ENCODE peak calls at places on chromosomes 3 and 15, in ten cellular contexts. One of them, this sample, is unnamed.

GRCh38 chr15:62578960-62579359 is 413.9 kb upstream of the C2CD4B start:
- DNase-seq in naive thymus-derived CD4-positive, alpha-beta T cell: no peak
- DNase-seq in fibroblast of lung: no peak
- DNase-seq in activated T-cell treated with anti-CD3 and anti-CD28 coated beads, Interleukin-2, amount 50 U/mL, for 72 hours: no peak
- DNase-seq in naive thymus-derived CD8-positive, alpha-beta T cell: no peak
- DNase-seq in stimulated activated CD8-positive, alpha-beta memory T cell treated with anti-CD3 and anti-CD28 coated beads, Interleukin-15, amount 100 ng/mL, for 24 hours: no peak
- DNase-seq in NCI-H774: no peak
- DNase-seq in type B pancreatic cell: no peak
- DNase-seq in HEK293T: no peak
- DNase-seq in dorsolateral prefrontal cortex: no peak
- DNase-seq in this sample: no peak

GRCh38 chr3:143895805-143896204 is 47.5 kb upstream of the SLC9A9 start:
- DNase-seq in type B pancreatic cell: no peak
- DNase-seq in activated T-cell treated with anti-CD3 and anti-CD28 coated beads, Interleukin-2, amount 50 U/mL, for 72 hours: no peak
- DNase-seq in naive thymus-derived CD4-positive, alpha-beta T cell: no peak
- DNase-seq in NCI-H774: peak
- DNase-seq in fibroblast of lung: peak
- DNase-seq in dorsolateral prefrontal cortex: no peak
- DNase-seq in stimulated activated CD8-positive, alpha-beta memory T cell treated with anti-CD3 and anti-CD28 coated beads, Interleukin-15, amount 100 ng/mL, for 24 hours: no peak
- DNase-seq in HEK293T: no peak
- DNase-seq in naive thymus-derived CD8-positive, alpha-beta T cell: no peak
- DNase-seq in this sample: peak

GRCh38 chr15:25374143-25374542 is 64.7 kb downstream of the UBE3A start:
- DNase-seq in fibroblast of lung: no peak
- DNase-seq in NCI-H774: no peak
- DNase-seq in type B pancreatic cell: no peak
- DNase-seq in activated T-cell treated with anti-CD3 and anti-CD28 coated beads, Interleukin-2, amount 50 U/mL, for 72 hours: no peak
- DNase-seq in stimulated activated CD8-positive, alpha-beta memory T cell treated with anti-CD3 and anti-CD28 coated beads, Interleukin-15, amount 100 ng/mL, for 24 hours: no peak
- DNase-seq in HEK293T: no peak
- DNase-seq in dorsolateral prefrontal cortex: peak
- DNase-seq in naive thymus-derived CD8-positive, alpha-beta T cell: no peak
- DNase-seq in naive thymus-derived CD4-positive, alpha-beta T cell: no peak
- DNase-seq in this sample: no peak

GRCh38 chr3:38157562-38157961 is 7.8 kb upstream of the OXSR1 start:
- DNase-seq in stimulated activated CD8-positive, alpha-beta memory T cell treated with anti-CD3 and anti-CD28 coated beads, Interleukin-15, amount 100 ng/mL, for 24 hours: no peak
- DNase-seq in dorsolateral prefrontal cortex: no peak
- DNase-seq in naive thymus-derived CD8-positive, alpha-beta T cell: no peak
- DNase-seq in type B pancreatic cell: no peak
- DNase-seq in naive thymus-derived CD4-positive, alpha-beta T cell: no peak
- DNase-seq in NCI-H774: no peak
- DNase-seq in fibroblast of lung: no peak
- DNase-seq in HEK293T: no peak
- DNase-seq in activated T-cell treated with anti-CD3 and anti-CD28 coated beads, Interleukin-2, amount 50 U/mL, for 72 hours: no peak
- DNase-seq in this sample: no peak

GRCh38 chr15:48103647-48104046 is 17.1 kb upstream of the SLC24A5 start:
- DNase-seq in dorsolateral prefrontal cortex: no peak
- DNase-seq in naive thymus-derived CD8-positive, alpha-beta T cell: no peak
- DNase-seq in stimulated activated CD8-positive, alpha-beta memory T cell treated with anti-CD3 and anti-CD28 coated beads, Interleukin-15, amount 100 ng/mL, for 24 hours: no peak
- DNase-seq in type B pancreatic cell: no peak
- DNase-seq in NCI-H774: no peak
- DNase-seq in activated T-cell treated with anti-CD3 and anti-CD28 coated beads, Interleukin-2, amount 50 U/mL, for 72 hours: no peak
- DNase-seq in HEK293T: no peak
- DNase-seq in fibroblast of lung: no peak
- DNase-seq in naive thymus-derived CD4-positive, alpha-beta T cell: no peak
- DNase-seq in this sample: no peak

GRCh38 chr3:146454796-146455195 is 14.6 kb downstream of the PLSCR2 start:
- DNase-seq in type B pancreatic cell: no peak
- DNase-seq in NCI-H774: no peak
- DNase-seq in stimulated activated CD8-positive, alpha-beta memory T cell treated with anti-CD3 and anti-CD28 coated beads, Interleukin-15, amount 100 ng/mL, for 24 hours: no peak
- DNase-seq in HEK293T: no peak
- DNase-seq in activated T-cell treated with anti-CD3 and anti-CD28 coated beads, Interleukin-2, amount 50 U/mL, for 72 hours: no peak
- DNase-seq in fibroblast of lung: no peak
- DNase-seq in naive thymus-derived CD8-positive, alpha-beta T cell: no peak
- DNase-seq in naive thymus-derived CD4-positive, alpha-beta T cell: no peak
- DNase-seq in dorsolateral prefrontal cortex: no peak
- DNase-seq in this sample: no peak

GRCh38 chr15:50883903-50884302 is 24.6 kb upstream of the AP4E1 start:
- DNase-seq in activated T-cell treated with anti-CD3 and anti-CD28 coated beads, Interleukin-2, amount 50 U/mL, for 72 hours: no peak
- DNase-seq in dorsolateral prefrontal cortex: no peak
- DNase-seq in type B pancreatic cell: no peak
- DNase-seq in NCI-H774: no peak
- DNase-seq in naive thymus-derived CD4-positive, alpha-beta T cell: peak
- DNase-seq in naive thymus-derived CD8-positive, alpha-beta T cell: no peak
- DNase-seq in fibroblast of lung: peak
- DNase-seq in HEK293T: no peak
- DNase-seq in stimulated activated CD8-positive, alpha-beta memory T cell treated with anti-CD3 and anti-CD28 coated beads, Interleukin-15, amount 100 ng/mL, for 24 hours: no peak
- DNase-seq in this sample: no peak

GRCh38 chr3:131692356-131692755 is 189.6 kb upstream of the MRPL3 start:
- DNase-seq in type B pancreatic cell: no peak
- DNase-seq in NCI-H774: no peak
- DNase-seq in dorsolateral prefrontal cortex: no peak
- DNase-seq in naive thymus-derived CD4-positive, alpha-beta T cell: no peak
- DNase-seq in activated T-cell treated with anti-CD3 and anti-CD28 coated beads, Interleukin-2, amount 50 U/mL, for 72 hours: no peak
- DNase-seq in HEK293T: no peak
- DNase-seq in stimulated activated CD8-positive, alpha-beta memory T cell treated with anti-CD3 and anti-CD28 coated beads, Interleukin-15, amount 100 ng/mL, for 24 hours: no peak
- DNase-seq in naive thymus-derived CD8-positive, alpha-beta T cell: no peak
- DNase-seq in fibroblast of lung: no peak
- DNase-seq in this sample: no peak

GRCh38 chr3:74663178-74663577 is 48.7 kb upstream of the CNTN3 start:
- DNase-seq in naive thymus-derived CD4-positive, alpha-beta T cell: no peak
- DNase-seq in naive thymus-derived CD8-positive, alpha-beta T cell: no peak
- DNase-seq in NCI-H774: no peak
- DNase-seq in type B pancreatic cell: no peak
- DNase-seq in fibroblast of lung: no peak
- DNase-seq in HEK293T: no peak
- DNase-seq in stimulated activated CD8-positive, alpha-beta memory T cell treated with anti-CD3 and anti-CD28 coated beads, Interleukin-15, amount 100 ng/mL, for 24 hours: no peak
- DNase-seq in dorsolateral prefrontal cortex: no peak
- DNase-seq in activated T-cell treated with anti-CD3 and anti-CD28 coated beads, Interleukin-2, amount 50 U/mL, for 72 hours: no peak
- DNase-seq in this sample: no peak

GRCh38 chr15:43153269-43153668 is 19.9 kb downstream of the TMEM62 start:
- DNase-seq in type B pancreatic cell: no peak
- DNase-seq in NCI-H774: no peak
- DNase-seq in fibroblast of lung: no peak
- DNase-seq in dorsolateral prefrontal cortex: no peak
- DNase-seq in naive thymus-derived CD8-positive, alpha-beta T cell: no peak
- DNase-seq in activated T-cell treated with anti-CD3 and anti-CD28 coated beads, Interleukin-2, amount 50 U/mL, for 72 hours: no peak
- DNase-seq in HEK293T: no peak
- DNase-seq in naive thymus-derived CD4-positive, alpha-beta T cell: no peak
- DNase-seq in stimulated activated CD8-positive, alpha-beta memory T cell treated with anti-CD3 and anti-CD28 coated beads, Interleukin-15, amount 100 ng/mL, for 24 hours: no peak
- DNase-seq in this sample: no peak

GRCh38 chr3:102478160-102478559 is 43.3 kb downstream of the ZPLD1 start:
- DNase-seq in HEK293T: no peak
- DNase-seq in fibroblast of lung: no peak
- DNase-seq in type B pancreatic cell: no peak
- DNase-seq in NCI-H774: peak
- DNase-seq in naive thymus-derived CD4-positive, alpha-beta T cell: no peak
- DNase-seq in naive thymus-derived CD8-positive, alpha-beta T cell: no peak
- DNase-seq in dorsolateral prefrontal cortex: no peak
- DNase-seq in activated T-cell treated with anti-CD3 and anti-CD28 coated beads, Interleukin-2, amount 50 U/mL, for 72 hours: no peak
- DNase-seq in stimulated activated CD8-positive, alpha-beta memory T cell treated with anti-CD3 and anti-CD28 coated beads, Interleukin-15, amount 100 ng/mL, for 24 hours: no peak
- DNase-seq in this sample: no peak

GRCh38 chr3:184240384-184241140 is 8.2 kb downstream of the ALG3 start:
- DNase-seq in naive thymus-derived CD8-positive, alpha-beta T cell: no peak
- DNase-seq in type B pancreatic cell: no peak
- DNase-seq in fibroblast of lung: peak
- DNase-seq in naive thymus-derived CD4-positive, alpha-beta T cell: no peak
- DNase-seq in HEK293T: no peak
- DNase-seq in NCI-H774: no peak
- DNase-seq in dorsolateral prefrontal cortex: no peak
- DNase-seq in stimulated activated CD8-positive, alpha-beta memory T cell treated with anti-CD3 and anti-CD28 coated beads, Interleukin-15, amount 100 ng/mL, for 24 hours: no peak
- DNase-seq in activated T-cell treated with anti-CD3 and anti-CD28 coated beads, Interleukin-2, amount 50 U/mL, for 72 hours: no peak
- DNase-seq in this sample: no peak

GRCh38 chr3:73516656-73517055 is 108.1 kb downstream of the PDZRN3 start:
- DNase-seq in HEK293T: no peak
- DNase-seq in dorsolateral prefrontal cortex: peak
- DNase-seq in stimulated activated CD8-positive, alpha-beta memory T cell treated with anti-CD3 and anti-CD28 coated beads, Interleukin-15, amount 100 ng/mL, for 24 hours: no peak
- DNase-seq in type B pancreatic cell: no peak
- DNase-seq in fibroblast of lung: peak
- DNase-seq in NCI-H774: no peak
- DNase-seq in naive thymus-derived CD8-positive, alpha-beta T cell: no peak
- DNase-seq in activated T-cell treated with anti-CD3 and anti-CD28 coated beads, Interleukin-2, amount 50 U/mL, for 72 hours: no peak
- DNase-seq in naive thymus-derived CD4-positive, alpha-beta T cell: no peak
- DNase-seq in this sample: no peak

GRCh38 chr15:78372880-78373279 is 32.7 kb downstream of the CRABP1 start:
- DNase-seq in naive thymus-derived CD4-positive, alpha-beta T cell: no peak
- DNase-seq in activated T-cell treated with anti-CD3 and anti-CD28 coated beads, Interleukin-2, amount 50 U/mL, for 72 hours: no peak
- DNase-seq in HEK293T: no peak
- DNase-seq in dorsolateral prefrontal cortex: no peak
- DNase-seq in type B pancreatic cell: no peak
- DNase-seq in fibroblast of lung: no peak
- DNase-seq in stimulated activated CD8-positive, alpha-beta memory T cell treated with anti-CD3 and anti-CD28 coated beads, Interleukin-15, amount 100 ng/mL, for 24 hours: no peak
- DNase-seq in naive thymus-derived CD8-positive, alpha-beta T cell: no peak
- DNase-seq in NCI-H774: no peak
- DNase-seq in this sample: no peak

GRCh38 chr3:135917076-135917475 is 48.5 kb upstream of the PPP2R3A start:
- DNase-seq in stimulated activated CD8-positive, alpha-beta memory T cell treated with anti-CD3 and anti-CD28 coated beads, Interleukin-15, amount 100 ng/mL, for 24 hours: no peak
- DNase-seq in NCI-H774: no peak
- DNase-seq in type B pancreatic cell: no peak
- DNase-seq in activated T-cell treated with anti-CD3 and anti-CD28 coated beads, Interleukin-2, amount 50 U/mL, for 72 hours: no peak
- DNase-seq in naive thymus-derived CD8-positive, alpha-beta T cell: no peak
- DNase-seq in dorsolateral prefrontal cortex: no peak
- DNase-seq in fibroblast of lung: no peak
- DNase-seq in naive thymus-derived CD4-positive, alpha-beta T cell: no peak
- DNase-seq in HEK293T: no peak
- DNase-seq in this sample: no peak

GRCh38 chr3:126781889-126782491 is 78.0 kb downstream of the CHCHD6 start:
- DNase-seq in naive thymus-derived CD4-positive, alpha-beta T cell: no peak
- DNase-seq in NCI-H774: no peak
- DNase-seq in stimulated activated CD8-positive, alpha-beta memory T cell treated with anti-CD3 and anti-CD28 coated beads, Interleukin-15, amount 100 ng/mL, for 24 hours: no peak
- DNase-seq in HEK293T: no peak
- DNase-seq in fibroblast of lung: peak
- DNase-seq in dorsolateral prefrontal cortex: no peak
- DNase-seq in activated T-cell treated with anti-CD3 and anti-CD28 coated beads, Interleukin-2, amount 50 U/mL, for 72 hours: no peak
- DNase-seq in naive thymus-derived CD8-positive, alpha-beta T cell: no peak
- DNase-seq in type B pancreatic cell: no peak
- DNase-seq in this sample: no peak

GRCh38 chr3:162217603-162218002 is 721.0 kb downstream of the OTOL1 start:
- DNase-seq in naive thymus-derived CD4-positive, alpha-beta T cell: no peak
- DNase-seq in type B pancreatic cell: no peak
- DNase-seq in dorsolateral prefrontal cortex: no peak
- DNase-seq in NCI-H774: no peak
- DNase-seq in activated T-cell treated with anti-CD3 and anti-CD28 coated beads, Interleukin-2, amount 50 U/mL, for 72 hours: no peak
- DNase-seq in fibroblast of lung: peak
- DNase-seq in stimulated activated CD8-positive, alpha-beta memory T cell treated with anti-CD3 and anti-CD28 coated beads, Interleukin-15, amount 100 ng/mL, for 24 hours: no peak
- DNase-seq in HEK293T: no peak
- DNase-seq in naive thymus-derived CD8-positive, alpha-beta T cell: no peak
- DNase-seq in this sample: no peak

GRCh38 chr15:93121994-93122910 is 33.2 kb upstream of the RGMA start:
- DNase-seq in naive thymus-derived CD8-positive, alpha-beta T cell: no peak
- DNase-seq in stimulated activated CD8-positive, alpha-beta memory T cell treated with anti-CD3 and anti-CD28 coated beads, Interleukin-15, amount 100 ng/mL, for 24 hours: no peak
- DNase-seq in activated T-cell treated with anti-CD3 and anti-CD28 coated beads, Interleukin-2, amount 50 U/mL, for 72 hours: no peak
- DNase-seq in type B pancreatic cell: no peak
- DNase-seq in NCI-H774: no peak
- DNase-seq in fibroblast of lung: no peak
- DNase-seq in dorsolateral prefrontal cortex: no peak
- DNase-seq in HEK293T: no peak
- DNase-seq in naive thymus-derived CD4-positive, alpha-beta T cell: no peak
- DNase-seq in this sample: no peak

GRCh38 chr3:99952306-99952705 is 134.6 kb downstream of the CMSS1 start:
- DNase-seq in HEK293T: no peak
- DNase-seq in dorsolateral prefrontal cortex: no peak
- DNase-seq in NCI-H774: no peak
- DNase-seq in type B pancreatic cell: no peak
- DNase-seq in fibroblast of lung: peak
- DNase-seq in stimulated activated CD8-positive, alpha-beta memory T cell treated with anti-CD3 and anti-CD28 coated beads, Interleukin-15, amount 100 ng/mL, for 24 hours: no peak
- DNase-seq in naive thymus-derived CD4-positive, alpha-beta T cell: no peak
- DNase-seq in activated T-cell treated with anti-CD3 and anti-CD28 coated beads, Interleukin-2, amount 50 U/mL, for 72 hours: no peak
- DNase-seq in naive thymus-derived CD8-positive, alpha-beta T cell: no peak
- DNase-seq in this sample: no peak